ENCODE peak calls at places on chromosomes 7 and 10, in four cellular contexts. G is mucosa of descending colon, W is adipocyte, N is WERI-Rb-1. D is an unnamed sample.

GRCh38 chr10:96660297-96660696 is 60.0 kb downstream of the PIK3AP1 start:
- DNase-seq in G (no peak), W (no peak), N (no peak), D (no peak)

GRCh38 chr7:97842006-97842405 is 30.2 kb downstream of the ASNS start:
- DNase-seq in W (no peak), G (no peak), N (no peak), D (no peak)

GRCh38 chr10:49375611-49376010 is 20.3 kb downstream of the DRGX start:
- DNase-seq in N (no peak), G (no peak), W (no peak), D (no peak)

GRCh38 chr7:155520114-155520513 is 26.2 kb downstream of the CNPY1 start:
- DNase-seq in W (no peak), N (no peak), G (no peak), D (no peak)

GRCh38 chr10:43524434-43525247 is 49.8 kb downstream of the ZNF239 start:
- DNase-seq in N (no peak), W (peak), G (no peak), D (no peak)

GRCh38 chr10:127992376-127992775 is 85.5 kb downstream of the PTPRE start:
- DNase-seq in W (no peak), N (no peak), G (no peak), D (no peak)

GRCh38 chr10:122078965-122079401 is 90.0 kb downstream of the TACC2 start:
- DNase-seq in N (no peak), G (no peak), W (peak), D (no peak)

GRCh38 chr7:80974396-80975358 is 55.8 kb upstream of the SEMA3C start:
- DNase-seq in W (no peak), G (no peak), N (no peak), D (no peak)

GRCh38 chr7:27183682-27184341 is 1.2 kb downstream of the HOXA11 start:
- DNase-seq in G (no peak), N (peak), W (no peak), D (no peak)

GRCh38 chr10:75599875-75600648 is 168.6 kb downstream of the LRMDA start:
- DNase-seq in W (no peak), G (no peak), N (no peak), D (no peak)

GRCh38 chr10:48439581-48440041 is 133.1 kb downstream of the MAPK8 start:
- DNase-seq in W (no peak), N (peak), G (peak), D (peak)

GRCh38 chr10:122265896-122266295 is 5.2 kb upstream of the BTBD16 start:
- DNase-seq in G (no peak), N (no peak), W (no peak), D (peak)

GRCh38 chr10:119498889-119499864 is 43.3 kb downstream of the RGS10 start:
- DNase-seq in G (no peak), N (no peak), W (no peak), D (no peak)

GRCh38 chr10:125721035-125721434 is 1.5 kb downstream of the EDRF1 start:
- DNase-seq in N (no peak), G (no peak), W (no peak), D (no peak)

GRCh38 chr7:46450425-46450824 is 529.4 kb upstream of the IGFBP3 start:
- DNase-seq in W (no peak), G (no peak), N (no peak), D (no peak)

GRCh38 chr7:2692543-2692942 is 4.5 kb downstream of the AMZ1 start:
- DNase-seq in N (no peak), W (no peak), G (no peak), D (no peak)

GRCh38 chr7:133372337-133372736 is 119.5 kb downstream of the EXOC4 start:
- DNase-seq in W (no peak), N (no peak), G (no peak), D (no peak)

GRCh38 chr7:142685877-142686508 is 63.3 kb upstream of the PRSS1 start:
- DNase-seq in W (no peak), N (no peak), G (no peak), D (no peak)

GRCh38 chr10:133013478-133013877 is 71.1 kb upstream of the CFAP46 start:
- DNase-seq in G (peak), N (no peak), W (no peak), D (no peak)

GRCh38 chr10:99521474-99522077 is 11.2 kb upstream of the NKX2-3 start:
- DNase-seq in W (no peak), N (no peak), G (peak), D (no peak)

GRCh38 chr10:116056445-116057293 is 216.3 kb downstream of the GFRA1 start:
- DNase-seq in G (no peak), W (peak), N (no peak), D (no peak)

GRCh38 chr7:26190417-26190869 is 10.1 kb downstream of the HNRNPA2B1 start:
- DNase-seq in N (no peak), G (no peak), W (no peak), D (no peak)

GRCh38 chr10:43137701-43137970 is 609 bp upstream of the CSGALNACT2 start:
- DNase-seq in N (peak), W (peak), G (peak), D (peak)

GRCh38 chr10:28849309-28849708 is 172.0 kb downstream of the BAMBI start:
- DNase-seq in N (no peak), W (no peak), G (no peak), D (no peak)

GRCh38 chr7:117610390-117610789 is 130.6 kb downstream of the CFTR start:
- DNase-seq in N (no peak), W (no peak), G (no peak), D (no peak)
- H3K4me3 ChIP-seq in N (no peak), W (no peak), G (no peak), D (no peak)

GRCh38 chr7:105878746-105879605 is 2.6 kb upstream of the ATXN7L1 start:
- DNase-seq in N (no peak), W (no peak), G (no peak), D (no peak)

GRCh38 chr7:105879782-105880181 is 3.4 kb upstream of the ATXN7L1 start:
- DNase-seq in G (no peak), W (no peak), N (no peak), D (no peak)

GRCh38 chr7:105877736-105878135 is 1.3 kb upstream of the ATXN7L1 start:
- DNase-seq in N (no peak), G (peak), W (no peak), D (no peak)

GRCh38 chr7:105881439-105881838 is 5.0 kb upstream of the ATXN7L1 start:
- DNase-seq in G (no peak), N (no peak), W (no peak), D (no peak)

GRCh38 chr7:105880571-105881330 is 4.4 kb upstream of the ATXN7L1 start:
- DNase-seq in N (no peak), G (no peak), W (peak), D (peak)
- H3K4me3 ChIP-seq in N (no peak), G (no peak), W (no peak), D (no peak)

GRCh38 chr10:110279062-110279986 is 25.4 kb downstream of the SMNDC1 start:
- DNase-seq in G (peak), W (peak), N (peak), D (peak)
- H3K4me3 ChIP-seq in G (no peak), W (no peak), N (no peak), D (no peak)

GRCh38 chr10:13120786-13121499 is 21.0 kb downstream of the OPTN start:
- DNase-seq in G (no peak), W (peak), N (peak), D (no peak)

GRCh38 chr10:13118784-13119133 is 18.8 kb downstream of the OPTN start:
- DNase-seq in G (no peak), W (no peak), N (no peak), D (no peak)

GRCh38 chr10:13115832-13116793 is 16.1 kb downstream of the OPTN start:
- DNase-seq in N (no peak), G (peak), W (no peak), D (no peak)

GRCh38 chr10:13121500-13121854 is 21.5 kb downstream of the OPTN start:
- DNase-seq in W (no peak), G (no peak), N (no peak), D (no peak)

DNA sequence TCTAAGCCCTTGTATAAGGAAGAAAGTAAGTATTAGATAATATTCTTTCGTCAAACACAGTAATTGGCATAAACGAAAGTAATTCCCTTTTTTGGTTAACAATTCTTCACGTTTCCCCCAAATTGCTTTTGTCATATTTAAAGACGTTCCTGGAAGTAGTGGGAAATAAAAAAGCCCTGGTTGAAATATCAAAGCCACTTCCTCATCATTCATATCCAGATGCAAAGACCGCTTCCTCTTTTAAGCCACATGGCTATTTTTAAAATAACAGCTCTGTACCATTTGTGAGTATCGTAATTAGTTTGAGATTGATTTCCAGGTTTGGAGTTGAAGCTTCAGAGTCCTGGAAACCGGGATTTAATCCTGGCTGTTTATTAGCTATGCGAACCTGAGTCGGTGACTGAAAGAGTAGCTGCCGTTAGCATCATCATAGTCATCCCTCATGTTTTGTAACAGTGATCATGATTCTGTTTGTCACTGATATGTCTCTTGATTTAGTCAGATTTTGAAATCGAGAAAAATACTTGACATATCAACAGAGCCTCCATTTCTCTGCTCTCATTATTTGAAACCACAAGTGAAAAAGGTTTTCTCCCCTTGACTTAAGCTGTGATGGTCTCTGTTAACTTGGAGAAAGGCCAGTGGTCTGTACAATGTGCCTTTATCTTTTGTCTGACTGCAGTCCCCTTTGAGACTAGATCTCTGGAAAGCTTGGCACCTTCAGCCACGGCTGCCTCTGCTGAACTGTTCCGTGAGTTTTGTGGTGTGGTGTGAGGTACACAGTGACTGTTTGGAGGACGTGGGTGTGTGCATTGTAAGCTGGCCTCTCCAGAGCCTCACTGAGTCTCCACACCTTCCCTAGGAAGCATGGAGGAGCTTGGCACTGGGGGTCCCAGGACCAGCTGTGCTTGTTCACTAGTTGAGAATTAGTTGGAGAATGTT is 18.1 kb downstream of the OPTN start:
- DNase-seq in G (no peak), W (no peak), N (no peak), D (no peak)
- H3K4me3 ChIP-seq in G (no peak), W (no peak), N (no peak), D (no peak)

GRCh38 chr7:101922631-101923275 is 105.3 kb downstream of the CUX1 start:
- DNase-seq in N (no peak), W (no peak), G (no peak), D (no peak)

GRCh38 chr7:101921061-101921460 is 103.6 kb downstream of the CUX1 start:
- DNase-seq in W (no peak), N (no peak), G (no peak), D (no peak)

GRCh38 chr7:101924171-101924570 is 106.7 kb downstream of the CUX1 start:
- DNase-seq in W (peak), N (no peak), G (no peak), D (no peak)

GRCh38 chr7:101926265-101926664 is 108.8 kb downstream of the CUX1 start:
- DNase-seq in G (no peak), W (no peak), N (no peak), D (no peak)

GRCh38 chr7:101923276-101923985 is 106.0 kb downstream of the CUX1 start:
- DNase-seq in G (no peak), N (no peak), W (no peak), D (no peak)
- H3K4me3 ChIP-seq in G (no peak), N (no peak), W (no peak), D (no peak)

DNA sequence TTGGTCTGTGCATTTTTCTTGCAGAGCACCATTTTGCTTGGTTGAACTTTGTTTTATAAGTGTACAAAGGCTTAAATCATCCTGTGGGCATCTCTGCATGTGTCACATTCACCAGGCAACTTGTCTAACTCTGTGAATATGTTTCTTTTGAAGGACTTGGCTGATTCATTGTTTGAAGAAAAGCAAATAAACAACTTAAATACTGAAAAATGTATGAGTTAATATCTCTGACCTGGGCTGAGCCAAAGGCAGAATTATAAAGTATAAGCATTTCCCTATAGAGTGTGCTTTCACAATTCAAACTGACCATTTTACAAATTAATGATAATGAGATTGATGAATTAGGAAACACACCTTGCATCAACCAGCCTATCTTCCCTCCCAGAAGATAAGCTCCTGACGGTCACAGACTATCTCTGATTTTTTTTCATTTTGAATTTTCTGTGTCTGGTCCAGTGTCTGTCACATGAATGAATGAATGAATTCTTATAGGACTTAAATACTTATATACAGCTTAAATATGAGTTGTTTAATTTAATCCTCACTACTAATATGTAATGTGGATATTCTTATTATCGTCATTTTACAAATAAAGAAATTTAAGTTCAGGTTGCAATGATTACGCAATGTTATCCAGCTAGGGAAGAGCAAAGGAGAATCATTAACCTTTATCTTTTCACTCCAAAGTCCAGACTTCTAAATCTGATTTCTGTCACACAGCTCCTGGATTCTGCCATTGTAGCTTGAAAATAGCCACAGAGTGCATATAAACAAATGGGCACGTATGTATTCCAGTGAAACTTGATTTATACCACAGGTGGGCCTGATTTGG is 182.0 kb upstream of the PHYHIPL start:
- DNase-seq in N (no peak), G (no peak), W (peak), D (no peak)
- H3K4me3 ChIP-seq in N (no peak), G (no peak), W (no peak), D (no peak)

DNA sequence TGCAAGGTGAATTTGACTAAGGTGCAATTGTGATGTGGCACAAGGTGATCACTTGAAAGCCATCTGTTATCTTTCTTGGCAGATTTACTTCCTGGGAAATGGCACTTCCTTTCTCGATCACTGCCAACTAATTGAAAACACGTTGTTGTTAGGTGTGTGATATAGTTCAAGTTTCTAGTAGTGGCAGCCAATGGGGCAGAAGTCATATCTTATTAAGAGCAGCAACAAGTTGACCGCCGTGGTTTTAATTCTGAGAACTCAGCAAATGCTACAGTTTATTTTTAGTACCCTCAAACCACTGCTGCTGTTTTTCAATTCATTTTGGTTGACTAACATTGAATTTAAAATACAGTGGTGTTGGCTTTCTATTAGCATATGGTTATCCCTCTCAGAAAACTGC is 1.6 kb downstream of the CHN2 start:
- DNase-seq in G (peak), W (no peak), N (no peak), D (no peak)
- H3K4me3 ChIP-seq in G (no peak), W (no peak), N (no peak), D (no peak)

DNA sequence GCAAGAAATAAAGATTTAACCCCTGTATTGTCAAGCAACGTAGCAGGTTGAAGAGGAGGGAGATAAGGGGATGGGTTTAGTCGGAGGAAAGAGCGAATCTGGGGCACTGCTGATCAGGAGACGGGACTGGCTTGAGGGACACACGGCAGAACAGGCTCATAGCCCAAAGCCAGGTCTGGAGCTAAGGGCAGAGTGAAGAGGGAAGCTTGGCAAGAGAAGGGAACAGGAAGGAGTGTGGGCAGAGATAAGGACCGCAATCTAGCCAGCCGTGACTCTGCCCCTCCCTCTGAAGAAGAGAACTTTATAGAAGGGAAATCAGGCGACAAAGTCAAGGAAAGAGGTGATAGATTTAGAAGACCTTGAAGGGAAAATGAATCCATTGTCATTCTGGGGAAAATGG is 67.6 kb downstream of the CAV1 start:
- DNase-seq in W (no peak), G (peak), N (no peak), D (peak)
- H3K4me3 ChIP-seq in W (no peak), G (no peak), N (no peak), D (no peak)

DNA sequence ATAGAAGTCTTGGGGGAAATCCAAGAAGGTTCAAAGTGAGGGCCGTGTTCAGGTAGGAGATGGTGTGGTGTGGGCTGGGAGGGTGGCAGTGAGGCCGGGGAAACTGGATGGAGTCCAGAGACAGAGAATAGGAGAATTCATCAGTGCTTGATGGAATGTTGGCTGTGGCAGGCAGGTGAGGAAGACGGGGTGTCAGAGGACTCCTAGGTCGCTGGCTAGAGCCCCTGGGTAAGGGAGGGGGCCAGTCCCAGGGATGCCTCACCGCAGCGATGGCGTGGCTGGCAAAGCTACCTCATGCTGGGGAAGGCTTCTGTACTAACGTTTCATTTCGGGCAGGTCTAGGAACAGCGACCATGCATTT is 373.0 kb downstream of the RPS24 start:
- DNase-seq in G (no peak), N (no peak), W (no peak), D (no peak)
- H3K4me3 ChIP-seq in G (no peak), N (peak), W (no peak), D (no peak)